ENCODE peak calls at places on chromosomes 2 and 18, in eight cellular contexts. B is osteocyte, I is HFFc6, O is fibroblast of lung, G is omental fat pad, Y is AG10803, E is hepatocyte, C is BE2C. J is an unnamed sample.
A peak's percentile ranks its signal among the peaks of the same experiment; 100 is the strongest.

GRCh38 chr18:58208207-58208944 is 164.3 kb downstream of the NEDD4L start:
- DNase-seq in B (no peak), I (peak; percentile 45), O (peak; percentile 45), G (no peak), Y (peak; percentile 62), E (no peak), C (no peak), J (peak; percentile 11)

GRCh38 chr2:44802409-44803099 is 138.9 kb upstream of the SIX3 start:
- DNase-seq in B (no peak), I (no peak), O (no peak), G (no peak), Y (no peak), E (no peak), C (no peak), J (no peak)

GRCh38 chr2:84931384-84931821 is 25.9 kb downstream of the TMSB10 start:
- DNase-seq in B (no peak), I (no peak), O (no peak), G (no peak), Y (no peak), E (no peak), C (no peak), J (no peak)

GRCh38 chr2:52697690-52698089 is 1069.9 kb upstream of the CHAC2 start:
- DNase-seq in B (no peak), I (no peak), O (no peak), G (no peak), Y (no peak), E (no peak), C (no peak), J (no peak)

GRCh38 chr2:207352978-207353377 is 176.8 kb upstream of the CREB1 start:
- DNase-seq in B (no peak), I (no peak), O (no peak), G (no peak), Y (peak; percentile 49), E (no peak), C (no peak), J (no peak)

GRCh38 chr18:51013259-51013658 is 16.8 kb upstream of the SMAD4 start:
- DNase-seq in B (no peak), I (no peak), O (no peak), G (no peak), Y (no peak), E (no peak), C (no peak), J (no peak)

GRCh38 chr2:25339121-25339738 is 2.5 kb downstream of the DNMT3A start:
- DNase-seq in B (no peak), I (no peak), O (no peak), G (no peak), Y (peak; percentile 8), E (no peak), C (no peak), J (no peak)

GRCh38 chr2:222819722-222820333 is 41.0 kb upstream of the ACSL3 start:
- DNase-seq in B (peak; percentile 2), I (peak; percentile 26), O (peak; percentile 78), G (no peak), Y (peak; percentile 51), E (no peak), C (no peak), J (no peak)

GRCh38 chr18:12312936-12313335 is 4.9 kb downstream of the TUBB6 start:
- DNase-seq in B (no peak), I (no peak), O (no peak), G (no peak), Y (peak; percentile 67), E (no peak), C (no peak), J (no peak)

GRCh38 chr18:39173022-39173421 is 1607.4 kb upstream of the CELF4 start:
- DNase-seq in B (no peak), I (no peak), O (peak; percentile 9), G (no peak), Y (no peak), E (no peak), C (no peak), J (no peak)

GRCh38 chr2:202096736-202097135 is 23.7 kb downstream of the KIAA2012 start:
- DNase-seq in B (no peak), I (peak; percentile 22), O (peak; percentile 47), G (no peak), Y (peak; percentile 49), E (peak; percentile 34), C (no peak), J (no peak)

GRCh38 chr2:181264016-181264415 is 193.2 kb upstream of the ITGA4 start:
- DNase-seq in B (no peak), I (no peak), O (peak; percentile 8), G (no peak), Y (no peak), E (no peak), C (no peak), J (no peak)

GRCh38 chr2:48728295-48728694 is 27.2 kb downstream of the LHCGR start:
- DNase-seq in B (no peak), I (no peak), O (no peak), G (no peak), Y (no peak), E (no peak), C (no peak), J (no peak)

GRCh38 chr2:46269545-46270273 is 27.5 kb upstream of the EPAS1 start:
- DNase-seq in B (no peak), I (no peak), O (peak; percentile 89), G (no peak), Y (peak; percentile 46), E (no peak), C (no peak), J (no peak)

GRCh38 chr2:160720098-160720497 is 226.5 kb upstream of the RBMS1 start:
- DNase-seq in B (no peak), I (no peak), O (no peak), G (no peak), Y (no peak), E (no peak), C (no peak), J (no peak)

GRCh38 chr2:184646177-184646576 is 47.8 kb downstream of the ZNF804A start:
- DNase-seq in B (no peak), I (no peak), O (peak; percentile 68), G (no peak), Y (peak; percentile 70), E (peak; percentile 4), C (no peak), J (no peak)

GRCh38 chr2:204491528-204491927 is 53.7 kb upstream of the PARD3B start:
- DNase-seq in B (no peak), I (peak; percentile 24), O (peak; percentile 58), G (no peak), Y (peak; percentile 45), E (no peak), C (peak; percentile 15), J (no peak)

DNA sequence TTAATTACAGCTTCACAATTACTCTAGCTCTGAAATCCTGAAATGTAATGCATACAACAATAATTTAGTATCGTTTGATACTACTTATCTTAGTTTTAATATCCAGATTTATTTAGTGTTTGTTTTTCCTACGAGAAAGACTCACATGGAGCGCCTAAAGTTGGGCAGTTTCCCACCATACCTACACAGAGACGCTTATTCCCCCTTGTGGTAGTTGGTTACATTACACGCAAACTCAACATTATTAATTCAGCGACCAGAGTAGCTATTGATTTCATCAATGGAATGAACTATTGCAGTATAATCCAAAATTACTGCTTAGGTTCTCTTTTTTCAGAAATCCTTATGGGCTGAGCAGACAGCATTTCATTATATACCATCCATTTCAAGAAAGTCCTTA is 164.0 kb upstream of the REG3G start:
- DNase-seq in B (no peak), I (no peak), O (no peak), G (no peak), Y (no peak), E (peak; percentile 28), C (peak; percentile 28), J (no peak)
- TF ChIP-seq CTCF in B (peak; percentile 42), I (peak; percentile 61), O (no peak), G (no peak), Y (no peak), E (peak; percentile 46), C (peak; percentile 53), J (no peak)

GRCh38 chr18:33440384-33441043 is at the start of gene CCDC178:
- DNase-seq in B (peak; percentile 85), I (no peak), O (peak; percentile 49), G (no peak), Y (no peak), E (peak; percentile 61), C (no peak), J (no peak)
- TF ChIP-seq CTCF in B (no peak), I (no peak), O (no peak), G (no peak), Y (no peak), E (no peak), C (no peak), J (no peak)

GRCh38 chr18:48077291-48077690 is 146.8 kb upstream of the SMAD2 start:
- DNase-seq in B (no peak), I (no peak), O (no peak), G (no peak), Y (no peak), E (no peak), C (no peak), J (peak; percentile 59)

GRCh38 chr18:48075707-48076093 is 145.2 kb upstream of the SMAD2 start:
- DNase-seq in B (no peak), I (no peak), O (no peak), G (no peak), Y (no peak), E (no peak), C (no peak), J (no peak)

GRCh38 chr18:48076461-48076860 is 146.0 kb upstream of the SMAD2 start:
- DNase-seq in B (no peak), I (no peak), O (no peak), G (no peak), Y (no peak), E (no peak), C (no peak), J (no peak)

GRCh38 chr18:48073231-48073930 is 142.9 kb upstream of the SMAD2 start:
- DNase-seq in B (no peak), I (no peak), O (no peak), G (no peak), Y (peak; percentile 44), E (no peak), C (peak; percentile 65), J (no peak)

DNA sequence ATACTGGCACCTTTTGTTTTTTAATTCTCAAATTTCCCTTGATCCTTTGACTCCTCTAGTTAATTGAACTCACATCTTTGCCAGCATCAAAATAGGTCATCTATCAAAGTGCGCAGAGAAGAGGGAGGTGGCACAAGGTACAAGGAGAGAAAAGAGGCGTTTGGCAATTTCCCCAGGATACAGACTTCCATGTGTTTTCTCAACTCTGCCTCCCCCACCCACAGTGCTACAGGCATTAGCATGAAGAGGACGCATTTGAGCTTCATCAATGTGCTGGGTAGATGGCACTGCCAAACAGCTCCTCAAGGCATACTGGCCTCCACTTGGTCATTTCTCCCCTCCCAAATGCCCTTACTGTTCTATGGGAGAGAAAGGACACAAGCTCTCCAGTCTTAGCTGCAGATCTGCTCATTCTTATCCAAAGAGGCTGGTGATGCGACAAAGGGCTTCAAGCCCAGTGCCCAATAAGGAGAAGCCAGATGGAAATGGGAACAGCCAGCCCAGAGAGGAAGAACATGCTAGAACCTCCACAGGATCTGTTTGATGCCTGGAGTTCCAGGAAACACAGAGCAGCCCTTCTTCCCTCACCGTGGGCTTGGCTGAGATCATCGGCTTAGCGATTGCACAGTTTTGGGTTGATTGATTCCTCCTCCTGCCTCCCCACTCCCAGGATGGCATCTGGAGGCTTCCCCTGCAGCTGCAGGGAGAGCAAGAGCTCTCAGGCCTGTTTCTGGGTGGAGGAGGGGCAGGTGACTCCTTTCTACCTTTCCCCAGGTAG is 144.7 kb upstream of the SMAD2 start:
- DNase-seq in B (no peak), I (no peak), O (no peak), G (no peak), Y (no peak), E (no peak), C (no peak), J (no peak)
- TF ChIP-seq CTCF in B (no peak), I (no peak), O (no peak), G (no peak), Y (no peak), E (no peak), C (no peak), J (no peak)

GRCh38 chr2:9517118-9517782 is 38.4 kb downstream of the ADAM17 start:
- DNase-seq in B (no peak), I (no peak), O (no peak), G (no peak), Y (no peak), E (no peak), C (no peak), J (no peak)
- TF ChIP-seq CTCF in B (no peak), I (no peak), O (no peak), G (no peak), Y (no peak), E (no peak), C (no peak), J (no peak)

J was measured in colonic mucosa.